ENCODE peak calls at places on chromosomes 4 and X, in nine cellular contexts. Q, K, A, P, V, T, G, J and N are unnamed samples.

GRCh38 chrX:2863646-2864045 is 34.9 kb downstream of the GYG2 start:
- DNase-seq in J (peak; percentile 55), T (no peak), V (no peak), G (peak; percentile 52), Q (no peak), K (no peak), P (peak; percentile 62), A (no peak), N (no peak)

GRCh38 chr4:53693408-53693807 is 102.1 kb upstream of the LNX1 start:
- DNase-seq in A (no peak), J (no peak), T (no peak), P (no peak), Q (no peak), K (no peak), G (no peak), V (no peak), N (no peak)

GRCh38 chr4:55722132-55722531 is 86.0 kb upstream of the NMU start:
- DNase-seq in J (no peak), T (no peak), G (no peak), V (no peak), K (no peak), P (no peak), Q (no peak), A (no peak), N (no peak)

GRCh38 chr4:5009796-5010195 is 9.5 kb downstream of the CYTL1 start:
- DNase-seq in Q (no peak), K (peak; percentile 26), T (no peak), V (no peak), G (no peak), P (no peak), A (no peak), J (no peak), N (no peak)

GRCh38 chr4:186058253-186058979 is 10.5 kb upstream of the TLR3 start:
- DNase-seq in V (no peak), J (no peak), P (no peak), A (no peak), G (no peak), Q (no peak), K (no peak), T (no peak), N (no peak)

GRCh38 chrX:48509619-48510018 is 827 bp downstream of the PORCN start:
- DNase-seq in K (peak; percentile 23), J (no peak), A (no peak), Q (no peak), T (no peak), G (no peak), P (no peak), V (no peak), N (no peak)

GRCh38 chr4:150173420-150173819 is 95.2 kb downstream of the DCLK2 start:
- DNase-seq in P (no peak), K (no peak), J (peak; percentile 10), T (no peak), G (no peak), V (no peak), Q (no peak), A (no peak), N (no peak)

GRCh38 chrX:41332408-41332987 is 1.5 kb upstream of the DDX3X start:
- DNase-seq in T (no peak), G (no peak), P (no peak), Q (no peak), J (no peak), K (peak; percentile 56), V (no peak), A (peak; percentile 17), N (no peak)

GRCh38 chr4:65599335-65599734 is 71.0 kb downstream of the EPHA5 start:
- DNase-seq in T (no peak), P (no peak), Q (no peak), J (no peak), A (no peak), K (no peak), V (no peak), G (no peak), N (no peak)

GRCh38 chr4:27397886-27398285 is 537.2 kb downstream of the STIM2 start:
- DNase-seq in K (peak; percentile 87), V (no peak), A (no peak), T (no peak), J (no peak), Q (no peak), G (no peak), P (no peak), N (no peak)

GRCh38 chrX:49064303-49064702 is 5.5 kb downstream of the CCDC120 start:
- DNase-seq in J (no peak), Q (no peak), P (no peak), G (no peak), A (no peak), T (no peak), K (no peak), V (no peak), N (no peak)

DNA sequence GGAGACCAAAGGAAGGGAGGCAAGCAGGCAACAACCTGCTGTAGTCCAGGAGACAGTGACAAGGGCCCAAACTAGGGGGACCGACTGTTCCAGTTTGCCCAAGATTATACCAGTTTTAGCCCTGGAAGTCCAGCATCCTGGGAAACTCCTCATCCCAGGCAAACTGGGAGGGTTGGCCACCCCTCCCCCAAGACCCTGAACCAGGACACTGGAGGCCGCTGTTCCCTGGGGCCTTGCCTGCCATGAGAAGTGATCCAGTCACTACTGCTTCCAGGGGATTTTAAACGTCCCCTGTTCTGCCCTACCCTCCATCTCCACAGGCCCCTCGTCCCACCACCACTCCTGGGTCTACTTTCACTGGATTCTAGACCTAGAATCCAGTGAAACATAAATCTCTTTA is 4.3 kb upstream of the DGAT2L6 start:
- DNase-seq in P (peak; percentile 58), A (no peak), Q (no peak), T (no peak), K (no peak), G (no peak), V (no peak), J (no peak), N (no peak)
- H3K4me1 ChIP-seq in P (no peaks in the 10 kb centered on the region), A (no peaks in the 10 kb centered on the region), Q (no peaks in the 10 kb centered on the region), T (peaks cover 4% of the 10 kb centered on the region), K (peaks cover 22% of the 10 kb centered on the region), G (no peaks in the 10 kb centered on the region), V (no peaks in the 10 kb centered on the region), J (no peaks in the 10 kb centered on the region), N (no peaks in the 10 kb centered on the region)

GRCh38 chr4:40482985-40483647 is 146.5 kb downstream of the RBM47 start:
- DNase-seq in V (no peak), A (no peak), Q (no peak), P (peak; percentile 70), J (no peak), G (peak; percentile 67), T (no peak), K (no peak), N (no peak)

GRCh38 chr4:40481977-40482376 is 146.8 kb downstream of the CHRNA9 start:
- DNase-seq in Q (no peak), P (no peak), K (no peak), J (no peak), G (no peak), V (no peak), A (no peak), T (no peak), N (no peak)

GRCh38 chr4:40484346-40484745 is 145.3 kb downstream of the RBM47 start:
- DNase-seq in K (no peak), J (no peak), A (no peak), P (no peak), G (no peak), V (no peak), Q (no peak), T (no peak), N (no peak)

GRCh38 chr4:40490481-40490880 is 139.2 kb downstream of the RBM47 start:
- DNase-seq in A (no peak), G (no peak), J (no peak), V (no peak), Q (no peak), P (no peak), K (no peak), T (no peak), N (no peak)

DNA sequence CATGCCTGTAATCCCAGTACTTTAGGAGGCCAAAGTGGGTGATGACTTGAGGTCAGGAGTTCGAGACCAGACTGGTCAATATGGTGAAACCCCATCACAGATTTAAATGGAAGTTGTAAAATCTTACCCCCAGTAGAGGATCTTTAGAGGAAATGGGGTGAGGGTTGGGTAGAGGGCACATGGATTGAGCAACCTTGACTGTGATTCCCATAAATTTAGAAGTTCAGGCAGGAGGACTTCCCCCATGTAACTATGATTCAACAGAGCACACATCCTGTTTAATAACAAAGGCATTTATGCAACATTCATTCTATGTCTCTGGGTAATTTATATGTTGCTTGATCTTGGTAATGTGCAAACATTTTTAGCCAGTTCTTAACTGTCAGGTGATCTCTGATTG is 143.1 kb downstream of the RBM47 start:
- DNase-seq in A (no peak), J (no peak), G (no peak), T (no peak), V (no peak), P (no peak), Q (no peak), K (peak; percentile 45), N (no peak)
- H3K4me1 ChIP-seq in A (no peaks in the 10 kb centered on the region), J (no peaks in the 10 kb centered on the region), G (peaks cover 3% of the 10 kb centered on the region), T (no peaks in the 10 kb centered on the region), V (no peaks in the 10 kb centered on the region), P (no peaks in the 10 kb centered on the region), Q (no peaks in the 10 kb centered on the region), K (peaks cover 8% of the 10 kb centered on the region), N (no peaks in the 10 kb centered on the region)

GRCh38 chr4:14225683-14226207 is 598.2 kb upstream of the BOD1L1 start:
- DNase-seq in K (no peak), J (no peak), T (no peak), A (no peak), G (no peak), V (no peak), P (no peak), Q (no peak), N (no peak)
- H3K4me1 ChIP-seq in K (no peaks in the 10 kb centered on the region), J (peaks cover 11% of the 10 kb centered on the region), T (no peaks in the 10 kb centered on the region), A (no peaks in the 10 kb centered on the region), G (no peaks in the 10 kb centered on the region), V (no peaks in the 10 kb centered on the region), P (no peaks in the 10 kb centered on the region), Q (no peaks in the 10 kb centered on the region), N (no peaks in the 10 kb centered on the region)

GRCh38 chr4:98610926-98611325 is 47.5 kb downstream of the TSPAN5 start:
- DNase-seq in Q (no peak), P (no peak), G (no peak), T (no peak), K (no peak), V (no peak), J (no peak), A (no peak), N (no peak)

GRCh38 chr4:98612318-98613250 is 45.8 kb downstream of the TSPAN5 start:
- DNase-seq in K (peak; percentile 14), G (peak; percentile 34), Q (no peak), J (no peak), P (peak; percentile 65), A (no peak), T (no peak), V (no peak), N (no peak)

GRCh38 chr4:98611649-98612317 is 46.6 kb downstream of the TSPAN5 start:
- DNase-seq in A (no peak), K (no peak), G (no peak), J (no peak), T (no peak), Q (no peak), V (no peak), P (no peak), N (no peak)

GRCh38 chr4:98608343-98608742 is 50.1 kb downstream of the TSPAN5 start:
- DNase-seq in V (no peak), A (no peak), G (no peak), K (no peak), J (no peak), Q (no peak), T (no peak), P (peak; percentile 56), N (no peak)

DNA sequence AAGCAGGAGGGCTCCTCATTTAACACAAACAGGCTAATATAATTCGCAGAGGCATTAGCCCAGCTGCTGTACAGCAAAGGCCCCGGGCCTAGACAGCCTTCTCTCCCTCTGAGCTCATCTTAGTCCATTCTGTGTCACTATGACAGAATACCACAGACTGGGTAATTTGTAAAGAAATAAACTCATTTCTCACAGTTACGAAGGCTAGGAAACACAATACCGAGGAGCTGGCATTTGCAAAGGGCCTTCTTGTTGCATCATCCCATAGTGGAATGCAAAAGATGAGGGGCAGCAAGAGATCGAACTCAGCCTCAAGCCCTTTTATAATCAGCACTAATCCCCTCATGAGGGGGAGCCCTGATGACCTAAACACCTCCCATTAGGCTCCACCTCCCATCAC is 48.5 kb downstream of the TSPAN5 start:
- DNase-seq in V (no peak), G (no peak), J (no peak), Q (no peak), A (no peak), K (peak; percentile 17), T (no peak), P (no peak), N (no peak)
- H3K4me1 ChIP-seq in V (peaks cover 11% of the 10 kb centered on the region), G (peaks cover 22% of the 10 kb centered on the region), J (peaks cover 31% of the 10 kb centered on the region), Q (no peaks in the 10 kb centered on the region), A (no peaks in the 10 kb centered on the region), K (peaks cover 58% of the 10 kb centered on the region), T (peaks cover 22% of the 10 kb centered on the region), P (peaks cover 5% of the 10 kb centered on the region), N (peaks cover 40% of the 10 kb centered on the region)